ENCODE peak calls at places on chromosomes 6 and 20, in ten cellular contexts. U is AG20443, L is iPS-NIHi11, E is hepatocyte, D is Caco-2, H is fibroblast of mammary gland, W is mesenchymal stem cell, C is HL-60, F is HFFc6, Z is AG04449. Y is an unnamed sample.

GRCh38 chr20:44642203-44643153 is 9.0 kb downstream of the ADA start:
- DNase-seq in L (peak), W (peak), Z (peak), C (no peak), H (peak), E (peak), U (peak), F (peak), D (peak), Y (peak)

GRCh38 chr20:6566821-6567220 is 200.7 kb upstream of the BMP2 start:
- DNase-seq in U (no peak), Z (no peak), C (peak), L (no peak), E (peak), W (peak), F (no peak), H (peak), D (no peak), Y (peak)

GRCh38 chr20:7856756-7857155 is 83.5 kb downstream of the HAO1 start:
- DNase-seq in E (no peak), L (no peak), Z (no peak), H (peak), D (no peak), U (peak), W (peak), F (peak), C (peak), Y (peak)

GRCh38 chr6:152386131-152386530 is 251.0 kb downstream of the SYNE1 start:
- DNase-seq in U (no peak), H (no peak), C (no peak), F (no peak), E (no peak), W (no peak), D (no peak), L (no peak), Z (no peak), Y (no peak)

GRCh38 chr20:46007671-46008070 is 1.0 kb upstream of the MMP9 start:
- DNase-seq in Z (no peak), D (no peak), L (no peak), C (no peak), U (no peak), W (no peak), F (no peak), H (no peak), E (no peak), Y (no peak)

GRCh38 chr20:53656653-53657288 is 63.1 kb upstream of the ZNF217 start:
- DNase-seq in Z (peak), F (peak), C (peak), L (no peak), U (peak), E (no peak), D (no peak), W (peak), H (peak), Y (peak)

GRCh38 chr6:105318660-105319059 is 84.2 kb downstream of the PREP start:
- DNase-seq in L (no peak), F (peak), C (no peak), Z (no peak), H (peak), E (no peak), U (peak), W (peak), D (no peak), Y (no peak)

GRCh38 chr6:165308926-165309731 is at the start of gene C6orf118:
- DNase-seq in F (no peak), Z (no peak), U (peak), E (peak), L (peak), W (peak), D (peak), C (no peak), H (peak), Y (no peak)

GRCh38 chr6:100538086-100538485 is 73.4 kb upstream of the SIM1 start:
- DNase-seq in W (peak), D (no peak), Z (no peak), F (no peak), L (no peak), E (no peak), C (no peak), U (no peak), H (peak), Y (no peak)

GRCh38 chr6:145736854-145737181 is 1.5 kb upstream of the EPM2A start:
- DNase-seq in L (no peak), H (peak), Z (no peak), F (peak), W (peak), D (no peak), C (no peak), E (peak), U (peak), Y (no peak)

Y was measured in GM04503.